ENCODE peak calls at places on chromosomes 6 and 20, in five cellular contexts. A, M, G, P and U are unnamed samples.
A peak's percentile ranks its signal among the peaks of the same experiment; 100 is the strongest.

GRCh38 chr6:25286891-25287290 is 7.7 kb downstream of the CARMIL1 start:
- DNase-seq in A (no peak), M (no peak), G (no peak), P (no peak), U (no peak)

GRCh38 chr6:155629652-155630051 is 174.0 kb upstream of the NOX3 start:
- DNase-seq in G (no peak), A (no peak), M (no peak), P (no peak), U (no peak)

GRCh38 chr6:39555136-39555535 is 170.1 kb downstream of the KIF6 start:
- DNase-seq in P (no peak), M (no peak), G (no peak), A (no peak), U (no peak)

GRCh38 chr20:53878262-53879047 is 191.9 kb downstream of the BCAS1 start:
- DNase-seq in M (no peak), A (no peak), G (no peak), P (no peak), U (no peak)

GRCh38 chr20:10337291-10337690 is 96.7 kb downstream of the MKKS start:
- DNase-seq in A (no peak), G (no peak), M (no peak), P (no peak), U (no peak)

GRCh38 chr20:32070282-32070681 is 18.2 kb downstream of the HCK start:
- DNase-seq in P (no peak), M (no peak), G (no peak), A (no peak), U (no peak)

GRCh38 chr20:47816487-47817451 is 31.5 kb upstream of the SULF2 start:
- DNase-seq in A (no peak), M (no peak), G (no peak), P (peak; percentile 36), U (no peak)

GRCh38 chr6:87742106-87742505 is 40.1 kb upstream of the AKIRIN2 start:
- DNase-seq in M (no peak), A (peak; percentile 49), G (no peak), P (peak; percentile 86), U (no peak)

GRCh38 chr20:21050710-21051109 is 55.4 kb downstream of the LINC00237 start:
- DNase-seq in A (no peak), M (no peak), P (no peak), G (no peak), U (no peak)

GRCh38 chr6:2434116-2434515 is 188.7 kb upstream of the GMDS start:
- DNase-seq in M (no peak), A (no peak), G (no peak), P (no peak), U (no peak)

GRCh38 chr6:47241742-47242482 is 67.8 kb downstream of the TNFRSF21 start:
- DNase-seq in P (no peak), M (no peak), G (no peak), A (no peak), U (no peak)

GRCh38 chr6:33314515-33314942 is 651 bp upstream of the TAPBP start:
- DNase-seq in M (peak; percentile 81), A (peak; percentile 88), P (peak; percentile 85), G (peak; percentile 86), U (peak; percentile 68)

GRCh38 chr6:139926711-139927110 is 552.3 kb upstream of the CITED2 start:
- DNase-seq in M (no peak), A (no peak), P (no peak), G (peak; percentile 61), U (no peak)

GRCh38 chr6:29679962-29680361 is 990 bp downstream of the ZFP57 start:
- DNase-seq in A (no peak), M (no peak), P (no peak), G (no peak), U (no peak)

GRCh38 chr6:134063966-134064445 is 11.6 kb upstream of the SLC2A12 start:
- DNase-seq in G (peak; percentile 85), P (no peak), A (peak; percentile 70), M (peak; percentile 54), U (peak; percentile 24)

GRCh38 chr6:41966214-41966920 is 24.8 kb upstream of the CCND3 start:
- DNase-seq in P (no peak), M (no peak), A (no peak), G (no peak), U (no peak)

GRCh38 chr6:164013480-164014208 is 599.1 kb downstream of the QKI start:
- DNase-seq in P (no peak), A (no peak), M (no peak), G (no peak), U (no peak)

DNA sequence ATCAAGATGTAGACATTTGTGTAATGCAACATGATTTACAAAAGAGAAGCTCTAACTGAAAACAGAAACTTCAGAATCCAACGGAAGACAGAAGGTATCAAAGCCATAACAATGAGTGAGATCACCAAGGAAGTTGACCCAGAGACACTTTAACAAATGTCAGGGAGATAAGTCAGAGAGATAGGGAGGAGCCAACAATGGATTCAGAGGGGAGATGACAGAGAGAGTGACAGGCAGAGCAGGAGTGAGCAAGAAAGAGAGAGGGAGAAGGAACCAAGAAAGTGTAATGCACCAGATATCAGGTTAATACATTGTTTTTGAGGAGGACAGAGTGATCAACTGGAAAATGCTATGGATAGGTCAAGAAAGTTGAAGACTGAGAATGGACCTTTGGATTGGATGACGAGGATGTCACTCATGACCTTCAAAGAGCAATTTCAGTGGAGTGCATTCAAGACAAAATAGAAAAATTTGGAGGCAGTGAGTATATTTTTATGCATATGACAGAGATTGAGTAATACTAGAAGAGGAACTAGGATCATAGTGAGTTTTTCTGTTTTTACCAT is 86.6 kb downstream of the TRDN start:
- DNase-seq in P (no peak), A (no peak), G (no peak), M (no peak), U (no peak)
- H3K4me1 ChIP-seq in P (no peaks in the 10 kb centered on the region), A (peaks cover 8% of the 10 kb centered on the region), G (no peaks in the 10 kb centered on the region), M (peaks cover 4% of the 10 kb centered on the region), U (no peaks in the 10 kb centered on the region)

GRCh38 chr6:111752476-111752875 is 120.8 kb downstream of the FYN start:
- DNase-seq in P (no peak), M (no peak), A (no peak), G (no peak), U (no peak)
- H3K27ac ChIP-seq in P (peak overlapping the region; percentile 86), M (no peak overlapping the region), A (no peak overlapping the region), G (no peak overlapping the region), U (no peak overlapping the region)

GRCh38 chr6:36967757-36968156 is 13.2 kb downstream of the PI16 start:
- DNase-seq in G (no peak), A (no peak), M (no peak), P (peak; percentile 23), U (no peak)
- TF ChIP-seq POLR2A in G (no peak), A (no peak), M (no peak), P (no peak), U (no peak)

GRCh38 chr6:159981591-159982245 is 12.8 kb downstream of the IGF2R start:
- DNase-seq in A (peak; percentile 70), P (peak; percentile 89), G (peak; percentile 91), M (peak; percentile 62), U (peak; percentile 56)
- H3K4me1 ChIP-seq in A (peaks cover 62% of the 10 kb centered on the region), P (peaks cover 73% of the 10 kb centered on the region), G (peaks cover 38% of the 10 kb centered on the region), M (peaks cover 98% of the 10 kb centered on the region), U (no peaks in the 10 kb centered on the region)

GRCh38 chr6:135939216-135939610 is 87.7 kb downstream of the PDE7B start:
- DNase-seq in M (no peak), P (no peak), A (no peak), G (no peak), U (no peak)
- H3K27ac ChIP-seq in M (peak overlapping the region; percentile 74), P (no peak overlapping the region), A (no peak overlapping the region), G (peak overlapping the region; percentile 29), U (no peak overlapping the region)

GRCh38 chr6:105591053-105591452 is 188.2 kb upstream of the PREP start:
- DNase-seq in P (no peak), G (peak; percentile 57), M (no peak), A (no peak), U (no peak)
- TF ChIP-seq POLR2A in P (no peak), G (no peak), M (no peak), A (no peak), U (no peak)

GRCh38 chr6:89974776-89975175 is 80.5 kb downstream of the GJA10 start:
- DNase-seq in A (no peak), M (peak; percentile 33), P (no peak), G (no peak), U (no peak)
- H3K4me1 ChIP-seq in A (peaks cover 5% of the 10 kb centered on the region), M (peaks cover 16% of the 10 kb centered on the region), P (peaks cover 2% of the 10 kb centered on the region), G (peaks cover 4% of the 10 kb centered on the region), U (no peaks in the 10 kb centered on the region)

DNA sequence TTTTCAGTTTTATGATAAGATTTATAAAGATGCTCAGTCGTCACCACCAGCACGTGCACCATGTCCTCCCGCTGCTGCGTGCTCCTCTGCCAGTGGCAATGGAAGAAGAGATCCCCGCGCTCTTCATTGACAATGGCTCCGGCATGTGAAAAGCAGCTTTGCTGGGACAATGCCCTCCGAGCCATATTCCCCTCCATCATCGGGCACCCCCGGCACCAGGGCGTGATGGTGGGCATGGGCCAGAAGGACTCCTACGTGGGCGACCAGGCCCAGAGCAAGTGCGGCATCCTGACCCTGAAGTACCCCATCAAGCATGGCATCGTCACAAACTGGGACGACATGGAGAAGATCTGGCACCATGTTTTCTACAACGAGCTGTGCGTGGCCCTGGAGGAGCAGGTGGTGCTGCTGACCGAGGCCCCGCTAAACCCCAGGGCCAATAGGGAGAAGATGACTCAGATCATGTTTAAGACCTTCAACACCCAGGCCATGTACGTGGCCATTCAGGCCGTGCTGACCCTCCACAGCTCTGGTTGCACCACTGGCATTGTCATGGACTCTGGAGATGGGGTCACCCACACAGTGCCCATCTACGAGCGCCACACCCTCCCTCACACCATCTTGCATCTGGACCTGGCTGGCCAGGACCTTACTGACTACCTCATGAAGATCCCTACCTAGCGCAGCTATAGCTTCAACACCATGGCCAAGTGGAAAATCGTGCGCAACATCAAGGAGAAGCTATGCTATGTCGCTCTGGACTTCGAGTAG is 34.3 kb upstream of the ENPP5 start:
- DNase-seq in M (no peak), G (no peak), A (no peak), P (no peak), U (no peak)
- H3K27ac ChIP-seq in M (no peak overlapping the region), G (no peak overlapping the region), A (no peak overlapping the region), P (no peak overlapping the region), U (no peak overlapping the region)

DNA sequence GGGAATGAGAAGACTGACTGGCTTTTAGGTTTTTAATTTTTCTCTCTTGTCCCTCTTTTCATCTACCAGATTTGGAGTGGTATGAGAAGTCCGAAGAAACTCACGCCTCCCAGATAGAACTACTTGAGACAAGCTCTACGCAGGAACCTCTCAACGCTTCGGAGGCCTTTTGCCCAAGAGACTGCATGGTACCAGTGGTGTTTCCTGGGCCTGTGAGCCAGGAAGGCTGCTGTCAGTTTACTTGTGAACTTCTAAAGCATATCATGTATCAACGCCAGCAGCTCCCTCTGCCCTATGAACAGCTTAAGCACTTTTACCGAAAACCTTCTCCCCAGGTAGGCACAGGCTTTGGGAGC is 650 bp downstream of the MAD2L1BP start:
- DNase-seq in A (no peak), P (no peak), M (no peak), G (peak; percentile 11), U (no peak)
- TF ChIP-seq POLR2A in A (no peak), P (no peak), M (no peak), G (no peak), U (no peak)

GRCh38 chr6:6722195-6722594 is 133.7 kb downstream of the LY86 start:
- DNase-seq in A (no peak), G (no peak), M (no peak), P (no peak), U (no peak)
- H3K4me1 ChIP-seq in A (peaks cover 12% of the 10 kb centered on the region), G (peaks cover 5% of the 10 kb centered on the region), M (peaks cover 71% of the 10 kb centered on the region), P (peaks cover 19% of the 10 kb centered on the region), U (no peaks in the 10 kb centered on the region)